ENCODE peak calls at places on chromosomes 5 and 9, in four cellular contexts. P is IMR-90, I is Peyer's patch, O is cardiac muscle cell. M is an unnamed sample. For H3K27me3, the result is how much of the 10 kb centered on the place peaks cover.

GRCh38 chr9:93567271-93567959 is 9.0 kb upstream of the PHF2 start:
- DNase-seq in P (no peak), I (peak), O (no peak), M (no peak)

GRCh38 chr5:96120120-96120519 is 158.5 kb upstream of the ELL2 start:
- DNase-seq in O (peak), P (no peak), I (no peak), M (no peak)

GRCh38 chr5:170475269-170476000 is 28.4 kb upstream of the KCNIP1 start:
- DNase-seq in P (no peak), I (no peak), O (peak), M (no peak)

GRCh38 chr5:113447651-113448050 is 12.9 kb upstream of the TSSK1B start:
- DNase-seq in O (peak), I (no peak), P (no peak), M (no peak)

GRCh38 chr9:21027295-21027694 is 4.1 kb downstream of the HACD4 start:
- DNase-seq in I (no peak), P (peak), O (peak), M (no peak)

GRCh38 chr9:77589046-77589795 is 58.9 kb downstream of the GNA14 start:
- DNase-seq in P (no peak), I (no peak), O (no peak), M (peak)

GRCh38 chr5:72511371-72512178 is 4.4 kb upstream of the ZNF366 start:
- DNase-seq in I (no peak), P (peak), O (no peak), M (peak)

GRCh38 chr9:104586496-104587180 is 12.6 kb downstream of the OR13C5 start:
- DNase-seq in P (no peak), I (no peak), O (peak), M (no peak)

GRCh38 chr5:84272776-84273516 is 111.7 kb downstream of the EDIL3 start:
- DNase-seq in O (no peak), P (no peak), I (no peak), M (no peak)

GRCh38 chr5:107864793-107865192 is 194.1 kb upstream of the EFNA5 start:
- DNase-seq in I (no peak), O (no peak), P (peak), M (no peak)

GRCh38 chr5:1503301-1504243 is 20.2 kb downstream of the LPCAT1 start:
- DNase-seq in O (peak), I (peak), P (peak), M (no peak)

GRCh38 chr9:88777498-88778312 is 213.6 kb upstream of the S1PR3 start:
- DNase-seq in O (peak), I (no peak), P (peak), M (no peak)

GRCh38 chr5:5078009-5078897 is 61.9 kb upstream of the ADAMTS16 start:
- DNase-seq in O (no peak), P (no peak), I (no peak), M (no peak)

GRCh38 chr5:151081426-151082273 is 816 bp upstream of the TNIP1 start:
- DNase-seq in O (peak), I (no peak), P (peak), M (no peak)

GRCh38 chr9:98929866-98930265 is 13.8 kb upstream of the COL15A1 start:
- DNase-seq in O (peak), P (peak), I (no peak), M (no peak)

GRCh38 chr5:113214026-113214425 is 220.8 kb downstream of the TSSK1B start:
- DNase-seq in O (no peak), P (no peak), I (no peak), M (no peak)

GRCh38 chr9:2781336-2781735 is 62.6 kb downstream of the PUM3 start:
- DNase-seq in O (no peak), I (no peak), P (no peak), M (no peak)

GRCh38 chr9:89109666-89110065 is 69.0 kb downstream of the SHC3 start:
- DNase-seq in P (peak), O (no peak), I (no peak), M (no peak)

GRCh38 chr5:69083412-69083811 is 10.4 kb upstream of the SLC30A5 start:
- DNase-seq in P (no peak), O (peak), I (peak), M (peak)

GRCh38 chr9:95533996-95534680 is 17.4 kb upstream of the PTCH1 start:
- DNase-seq in P (no peak), I (no peak), O (no peak), M (no peak)

GRCh38 chr9:80995759-80996158 is 693.6 kb downstream of the TLE1 start:
- DNase-seq in I (no peak), O (peak), P (peak), M (no peak)

GRCh38 chr5:90144625-90145327 is 264.8 kb downstream of the CETN3 start:
- DNase-seq in O (peak), I (no peak), P (no peak), M (no peak)

GRCh38 chr5:132459031-132459982 is 31.3 kb downstream of the IRF1 start:
- DNase-seq in I (peak), P (peak), O (peak), M (peak)

GRCh38 chr9:28136113-28136512 is 562.8 kb upstream of the C9orf72 start:
- DNase-seq in P (no peak), O (no peak), I (no peak), M (no peak)

GRCh38 chr5:73266925-73267775 is 94.2 kb downstream of the TMEM174 start:
- DNase-seq in P (peak), O (no peak), I (no peak), M (no peak)

GRCh38 chr5:179268399-179268952 is 76.8 kb downstream of the ADAMTS2 start:
- DNase-seq in I (peak), O (no peak), P (no peak), M (no peak)

GRCh38 chr5:17415282-17415681 is 82.7 kb upstream of the TAF11L2 start:
- DNase-seq in O (peak), P (no peak), I (no peak), M (no peak)

GRCh38 chr5:117590944-117591343 is 1016.3 kb upstream of the SEMA6A start:
- DNase-seq in O (peak), P (peak), I (no peak), M (peak)

GRCh38 chr5:36606052-36606436 is 362 bp upstream of the SLC1A3 start:
- DNase-seq in I (no peak), O (no peak), P (no peak), M (no peak)

GRCh38 chr9:34362614-34363013 is 14.1 kb downstream of the MYORG start:
- DNase-seq in I (peak), O (no peak), P (no peak), M (no peak)

GRCh38 chr9:97408562-97408961 is 3.3 kb upstream of the TDRD7 start:
- DNase-seq in I (no peak), P (no peak), O (no peak), M (no peak)
- H3K27ac ChIP-seq in I (no peak), P (no peak), O (no peak), M (no peak)

GRCh38 chr9:37643214-37643613 is 7.5 kb upstream of the FRMPD1 start:
- DNase-seq in P (no peak), I (no peak), O (no peak), M (no peak)
- H3K27me3 ChIP-seq in P (under half), I (under half), O (half or more), M (under half)

GRCh38 chr5:10457682-10458574 is 16.2 kb downstream of the ROPN1L start:
- DNase-seq in I (no peak), P (no peak), O (peak), M (no peak)
- H3K27ac ChIP-seq in I (no peak), P (no peak), O (no peak), M (no peak)

DNA sequence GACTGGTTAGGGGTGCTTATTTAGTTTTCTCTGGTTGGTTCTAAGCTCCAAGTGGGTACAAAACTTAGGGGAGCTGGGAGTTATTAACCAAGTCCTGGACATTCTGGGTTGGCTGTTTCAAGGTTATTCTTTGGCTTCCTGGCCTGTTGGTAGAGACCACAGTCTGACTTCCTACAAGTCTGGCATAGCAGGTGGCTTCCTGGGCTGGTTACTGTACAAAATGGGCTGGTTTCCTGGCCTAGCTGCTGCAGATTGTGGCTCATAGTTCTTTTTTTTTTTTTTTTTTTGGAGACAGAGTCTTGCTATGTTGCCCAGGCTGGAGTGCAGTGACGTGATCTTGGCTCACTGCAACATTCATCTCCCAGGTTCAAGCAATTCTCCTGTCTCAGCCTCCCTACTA is 46.3 kb upstream of the BARHL1 start:
- DNase-seq in O (no peak), I (no peak), P (no peak), M (no peak)
- H3K27me3 ChIP-seq in O (under half), I (under half), P (under half), M (under half)